ENCODE peak calls at places on chromosomes 11 and 22, in six cellular contexts. B is activated CD4-positive, CD25-positive, alpha-beta regulatory T cell; M is heart left ventricle; G is Calu3; R is keratinocyte; A is upper lobe of right lung. P is an unnamed sample.
A peak's percentile ranks its signal among the peaks of the same experiment; 100 is the strongest.

GRCh38 chr11:48088682-48089050 is 108.3 kb downstream of the PTPRJ start:
- DNase-seq in R (no peak), A (no peak), G (no peak), M (no peak), B (no peak), P (no peak)

GRCh38 chr22:38490915-38491314 is 15.2 kb downstream of the DDX17 start:
- DNase-seq in B (no peak), R (no peak), A (no peak), G (no peak), M (peak; percentile 82), P (no peak)

GRCh38 chr22:35446365-35446764 is 46.4 kb downstream of the MCM5 start:
- DNase-seq in R (peak; percentile 26), G (no peak), M (no peak), B (no peak), A (no peak), P (peak; percentile 85)

GRCh38 chr22:43187171-43188099 is 501 bp upstream of the TTLL12 start:
- DNase-seq in G (peak; percentile 98), B (peak; percentile 96), R (peak; percentile 48), A (peak; percentile 99), M (peak; percentile 98), P (peak; percentile 94)

GRCh38 chr11:60265373-60266214 is 14.9 kb upstream of the MS4A4A start:
- DNase-seq in R (no peak), M (no peak), B (no peak), A (no peak), G (peak; percentile 61), P (no peak)

GRCh38 chr11:58316142-58316541 is 42.7 kb downstream of the OR5B17 start:
- DNase-seq in B (no peak), R (peak; percentile 21), M (no peak), G (no peak), A (no peak), P (no peak)

GRCh38 chr11:117179048-117179999 is 781 bp downstream of the SIDT2 start:
- DNase-seq in G (peak; percentile 42), M (peak; percentile 56), A (peak; percentile 78), R (no peak), B (peak; percentile 24), P (peak; percentile 47)

GRCh38 chr11:69115586-69116560 is 39.9 kb upstream of the SMIM38 start:
- DNase-seq in G (peak; percentile 67), R (no peak), A (peak; percentile 91), M (peak; percentile 92), B (no peak), P (no peak)

GRCh38 chr11:45100338-45100737 is 46.1 kb upstream of the PRDM11 start:
- DNase-seq in G (no peak), B (no peak), M (no peak), A (no peak), R (no peak), P (no peak)

GRCh38 chr22:42432020-42432596 is at the start of gene NFAM1:
- DNase-seq in R (no peak), B (no peak), G (no peak), M (peak; percentile 75), A (peak; percentile 81), P (no peak)

GRCh38 chr22:30864441-30865420 is 103.8 kb downstream of the MORC2 start:
- DNase-seq in R (no peak), A (peak; percentile 54), G (no peak), M (no peak), B (no peak), P (no peak)

GRCh38 chr11:64341429-64341828 is 1.4 kb downstream of the CCDC88B start:
- DNase-seq in B (no peak), R (no peak), M (no peak), A (peak; percentile 65), G (no peak), P (peak; percentile 48)

GRCh38 chr11:73759520-73760065 is 1.3 kb downstream of the RAB6A start:
- DNase-seq in A (no peak), R (no peak), B (no peak), G (no peak), M (no peak), P (no peak)

GRCh38 chr11:62544521-62545436 is 1.8 kb downstream of the AHNAK start:
- DNase-seq in B (no peak), G (peak; percentile 62), M (peak; percentile 72), R (no peak), A (no peak), P (peak; percentile 57)

GRCh38 chr11:2521681-2522630 is 77.1 kb downstream of the KCNQ1 start:
- DNase-seq in M (peak; percentile 26), G (no peak), B (no peak), A (peak; percentile 55), R (no peak), P (peak; percentile 60)

GRCh38 chr11:45252877-45253276 is 33.3 kb downstream of the SYT13 start:
- DNase-seq in M (no peak), R (no peak), A (no peak), B (no peak), G (no peak), P (no peak)

GRCh38 chr11:14232652-14233051 is 126.3 kb downstream of the RRAS2 start:
- DNase-seq in M (no peak), B (no peak), A (no peak), R (no peak), G (peak; percentile 19), P (no peak)

GRCh38 chr22:47174671-47175111 is 412.2 kb downstream of the TBC1D22A start:
- DNase-seq in A (peak; percentile 57), R (no peak), G (no peak), B (no peak), M (peak; percentile 48), P (no peak)

GRCh38 chr22:47373648-47374272 is 611.3 kb downstream of the TBC1D22A start:
- DNase-seq in R (no peak), M (no peak), B (no peak), G (no peak), A (no peak), P (peak; percentile 16)

GRCh38 chr11:9861860-9862725 is 198.2 kb downstream of the SWAP70 start:
- DNase-seq in B (peak; percentile 3), A (no peak), M (peak; percentile 40), G (peak; percentile 61), R (no peak), P (peak; percentile 50)

GRCh38 chr22:40147388-40148176 is 30.1 kb upstream of the TNRC6B start:
- DNase-seq in G (no peak), M (no peak), R (no peak), A (no peak), B (no peak), P (no peak)

P was measured in RWPE2.